ENCODE peak calls at places on chromosome 3, in five cellular contexts. L, N, A, F and O are unnamed samples.

GRCh38 chr3:122067588-122068240 is 12.6 kb downstream of the CD86 start:
- DNase-seq in F (no peak), N (no peak), A (no peak), L (no peak), O (no peak)

GRCh38 chr3:10599444-10599843 is 94.1 kb upstream of the ATP2B2 start:
- DNase-seq in L (no peak), N (no peak), F (no peak), A (no peak), O (no peak)

GRCh38 chr3:179105881-179106280 is 34.3 kb upstream of the ZMAT3 start:
- DNase-seq in N (no peak), L (no peak), A (no peak), F (no peak), O (no peak)

GRCh38 chr3:67526246-67526645 is 128.2 kb downstream of the SUCLG2 start:
- DNase-seq in A (peak; percentile 46), F (no peak), N (no peak), L (peak; percentile 79), O (no peak)

GRCh38 chr3:154252759-154253638 is 71.3 kb downstream of the DHX36 start:
- DNase-seq in A (peak; percentile 87), F (peak; percentile 94), N (peak; percentile 90), L (peak; percentile 94), O (peak; percentile 80)

GRCh38 chr3:73243740-73244139 is 182.3 kb downstream of the EBLN2 start:
- DNase-seq in N (no peak), A (no peak), F (no peak), L (no peak), O (no peak)

GRCh38 chr3:46266598-46266997 is 24.3 kb downstream of the CCR3 start:
- DNase-seq in L (peak; percentile 77), A (no peak), F (no peak), N (no peak), O (no peak)

GRCh38 chr3:189458536-189458935 is 172.7 kb upstream of the TP63 start:
- DNase-seq in F (no peak), N (no peak), A (peak; percentile 1), L (peak; percentile 99), O (no peak)

GRCh38 chr3:134651347-134652041 is 672 bp upstream of the KY start:
- DNase-seq in L (no peak), N (no peak), A (no peak), F (no peak), O (no peak)

GRCh38 chr3:123071146-123071545 is 4.3 kb downstream of the PDIA5 start:
- DNase-seq in A (peak; percentile 41), N (peak; percentile 53), L (no peak), F (no peak), O (no peak)

GRCh38 chr3:172101107-172101506 is 61.7 kb downstream of the FNDC3B start:
- DNase-seq in L (no peak), A (no peak), N (no peak), F (no peak), O (no peak)

GRCh38 chr3:171088496-171088895 is 62.0 kb upstream of the SLC2A2 start:
- DNase-seq in L (no peak), A (no peak), N (no peak), F (no peak), O (no peak)

GRCh38 chr3:7977245-7978103 is 524.1 kb upstream of the LMCD1 start:
- DNase-seq in N (no peak), F (no peak), L (no peak), A (no peak), O (peak; percentile 6)

GRCh38 chr3:152595975-152596832 is 238.7 kb upstream of the P2RY1 start:
- DNase-seq in F (no peak), A (peak; percentile 77), N (no peak), L (peak; percentile 10), O (no peak)

GRCh38 chr3:183825380-183826161 is at the start of gene MAP6D1:
- DNase-seq in A (peak; percentile 63), L (peak; percentile 78), F (peak; percentile 85), N (peak; percentile 82), O (peak; percentile 68)

GRCh38 chr3:116198087-116198486 is 247.2 kb downstream of the LSAMP start:
- DNase-seq in N (no peak), L (no peak), A (peak; percentile 57), F (no peak), O (no peak)

GRCh38 chr3:185250247-185250646 is 3.6 kb downstream of the EHHADH start:
- DNase-seq in N (no peak), A (no peak), F (no peak), L (no peak), O (no peak)

GRCh38 chr3:138187296-138188012 is at the start of gene ARMC8:
- DNase-seq in A (peak; percentile 88), N (no peak), L (peak; percentile 64), F (peak; percentile 90), O (peak; percentile 84)

GRCh38 chr3:72238341-72238740 is 453.4 kb upstream of the PROK2 start:
- DNase-seq in F (no peak), L (no peak), A (no peak), N (no peak), O (no peak)

GRCh38 chr3:31391150-31391549 is 141.6 kb upstream of the STT3B start:
- DNase-seq in L (no peak), F (peak; percentile 49), N (peak; percentile 54), A (no peak), O (peak; percentile 32)

GRCh38 chr3:145972851-145973250 is 188.1 kb downstream of the PLOD2 start:
- DNase-seq in N (no peak), A (no peak), F (no peak), L (no peak), O (no peak)

GRCh38 chr3:49641921-49642707 is 32.0 kb upstream of the APEH start:
- DNase-seq in N (no peak), A (no peak), F (no peak), L (no peak), O (no peak)

GRCh38 chr3:120780977-120781376 is 38.4 kb downstream of the GTF2E1 start:
- DNase-seq in F (no peak), L (peak; percentile 26), A (peak; percentile 85), N (no peak), O (no peak)

GRCh38 chr3:72448375-72448823 is 399.8 kb downstream of the SHQ1 start:
- DNase-seq in A (no peak), F (no peak), L (no peak), N (no peak), O (no peak)

GRCh38 chr3:64595253-64595694 is 92.5 kb downstream of the ADAMTS9 start:
- DNase-seq in A (peak; percentile 39), L (no peak), N (no peak), F (no peak), O (no peak)

GRCh38 chr3:149839874-149840273 is 26.9 kb downstream of the RNF13 start:
- DNase-seq in A (no peak), N (no peak), F (no peak), L (no peak), O (no peak)

GRCh38 chr3:89098964-89099585 is 8.3 kb upstream of the EPHA3 start:
- DNase-seq in L (peak; percentile 73), A (peak; percentile 65), F (peak; percentile 56), N (peak; percentile 64), O (peak; percentile 42)

GRCh38 chr3:126268866-126269265 is 88.3 kb downstream of the KLF15 start:
- DNase-seq in F (no peak), A (no peak), N (no peak), L (no peak), O (no peak)

GRCh38 chr3:81581966-81582599 is 179.4 kb downstream of the GBE1 start:
- DNase-seq in L (peak; percentile 63), N (no peak), A (peak; percentile 47), F (no peak), O (no peak)

GRCh38 chr3:53150247-53151085 is 10.5 kb upstream of the PRKCD start:
- DNase-seq in A (no peak), N (no peak), F (no peak), L (no peak), O (no peak)
- H3K4me2 ChIP-seq in A (no peak overlapping the region), N (no peak overlapping the region), F (no peak overlapping the region), L (no peak overlapping the region), O (no peak overlapping the region)

GRCh38 chr3:159845737-159846136 is 142.9 kb upstream of the IL12A start:
- DNase-seq in L (no peak), A (no peak), N (no peak), F (no peak), O (no peak)

GRCh38 chr3:159844383-159844730 is 144.3 kb upstream of the IL12A start:
- DNase-seq in A (peak; percentile 78), L (no peak), F (no peak), N (no peak), O (no peak)

GRCh38 chr3:159848348-159849118 is 140.1 kb upstream of the IL12A start:
- DNase-seq in A (no peak), N (no peak), L (no peak), F (no peak), O (no peak)

GRCh38 chr3:159844801-159845261 is 143.8 kb upstream of the IL12A start:
- DNase-seq in N (no peak), F (no peak), L (peak; percentile 94), A (peak; percentile 56), O (no peak)

DNA sequence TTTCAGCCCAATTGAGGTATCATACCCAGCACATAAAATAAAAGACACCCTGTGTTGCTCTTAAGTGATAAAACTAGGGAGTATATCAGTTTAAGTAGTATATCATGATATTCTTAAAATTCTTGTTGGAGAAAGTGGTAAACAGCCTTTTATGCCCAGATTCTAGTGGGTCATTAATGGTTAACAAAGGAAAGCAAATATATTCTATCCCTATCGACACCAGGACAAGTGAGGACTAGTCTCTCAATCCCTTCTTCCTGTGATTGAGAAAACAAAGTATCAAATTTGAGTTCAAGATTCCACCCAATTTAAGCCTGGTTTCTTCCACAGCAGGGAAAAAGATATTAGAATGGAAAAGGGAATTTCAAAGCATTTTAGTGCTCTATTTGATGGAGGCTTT is 142.4 kb upstream of the IL12A start:
- DNase-seq in F (no peak), L (no peak), A (no peak), N (no peak), O (no peak)
- H3K18ac ChIP-seq in F (no peak overlapping the region), L (no peak overlapping the region), A (no peak overlapping the region), N (no peak overlapping the region), O (no peak overlapping the region)

GRCh38 chr3:77460326-77460725 is 420.4 kb downstream of the ROBO2 start:
- DNase-seq in F (no peak), N (no peak), A (no peak), L (no peak), O (no peak)
- H2BK12ac ChIP-seq in F (no peak overlapping the region), N (no peak overlapping the region), A (no peak overlapping the region), L (no peak overlapping the region), O (no peak overlapping the region)

GRCh38 chr3:197417451-197417850 is 119.0 kb upstream of the DLG1 start:
- DNase-seq in L (no peak), F (no peak), A (peak; percentile 38), N (no peak), O (no peak)
- H3K4me2 ChIP-seq in L (no peak overlapping the region), F (peak overlapping the region; percentile 9), A (no peak overlapping the region), N (no peak overlapping the region), O (no peak overlapping the region)

GRCh38 chr3:102068736-102069135 is 219.4 kb downstream of the NFKBIZ start:
- DNase-seq in A (no peak), F (no peak), L (no peak), N (no peak), O (no peak)
- H3K18ac ChIP-seq in A (no peak overlapping the region), F (no peak overlapping the region), L (no peak overlapping the region), N (no peak overlapping the region), O (no peak overlapping the region)